ENCODE peak calls at places on chromosome 22, in eight cellular contexts. W is mammary epithelial cell, L is GDM1, U is activated T-cell treated with anti-CD3 and anti-CD28 coated beads for 1 hour, J is GM23248, Z is GM06990, S is Caki2, M is KBM-7. B is an unnamed sample.

GRCh38 chr22:29706493-29706892 is 13.3 kb upstream of the CABP7 start:
- DNase-seq in W (no peak), L (no peak), U (no peak), J (no peak), Z (no peak), S (no peak), M (no peak), B (no peak)

GRCh38 chr22:40204331-40205116 is 26.8 kb downstream of the TNRC6B start:
- DNase-seq in W (no peak), L (no peak), U (no peak), J (peak), Z (no peak), S (no peak), M (no peak), B (no peak)

GRCh38 chr22:26383968-26384576 is 45.0 kb upstream of the ASPHD2 start:
- DNase-seq in W (no peak), L (no peak), U (no peak), J (no peak), Z (no peak), S (no peak), M (no peak), B (no peak)

GRCh38 chr22:46079861-46080821 is 70.2 kb upstream of the PPARA start:
- DNase-seq in W (peak), L (no peak), U (no peak), J (peak), Z (no peak), S (peak), M (no peak), B (peak)

GRCh38 chr22:26884921-26885320 is 227.5 kb downstream of the MIAT start:
- DNase-seq in W (peak), L (no peak), U (no peak), J (no peak), Z (no peak), S (no peak), M (no peak), B (no peak)

GRCh38 chr22:49514656-49515055 is 313.0 kb downstream of the BRD1 start:
- DNase-seq in W (no peak), L (no peak), U (no peak), J (no peak), Z (no peak), S (peak), M (no peak), B (no peak)

GRCh38 chr22:23399367-23400285 is 180.5 kb downstream of the IGLL1 start:
- DNase-seq in W (no peak), L (no peak), U (no peak), J (no peak), Z (no peak), S (no peak), M (no peak), B (no peak)

GRCh38 chr22:43474161-43475101 is 62.6 kb downstream of the MPPED1 start:
- DNase-seq in W (no peak), L (no peak), U (no peak), J (no peak), Z (no peak), S (no peak), M (no peak), B (no peak)

GRCh38 chr22:29524440-29525191 is 28.9 kb downstream of the THOC5 start:
- DNase-seq in W (peak), L (no peak), U (peak), J (peak), Z (no peak), S (peak), M (peak), B (no peak)

B was measured in posterior cingulate gyrus.